ENCODE peak calls at places on chromosome 2, in seven cellular contexts. K, H, T, F, O, Q and B are unnamed samples.

GRCh38 chr2:621303-622099 is 55.7 kb downstream of the TMEM18 start:
- DNase-seq in O (no peak), Q (no peak), T (no peak), K (no peak), H (no peak), F (no peak), B (no peak)

GRCh38 chr2:60759654-60760053 is 3.6 kb downstream of the PAPOLG start:
- DNase-seq in Q (no peak), H (no peak), T (no peak), F (no peak), K (peak), O (no peak), B (no peak)

GRCh38 chr2:235958221-235958620 is 210.0 kb downstream of the GBX2 start:
- DNase-seq in T (no peak), Q (no peak), H (no peak), F (no peak), K (no peak), O (no peak), B (no peak)

GRCh38 chr2:165274698-165275097 is 35.5 kb downstream of the SCN2A start:
- DNase-seq in T (no peak), K (no peak), H (peak), O (no peak), Q (no peak), F (no peak), B (no peak)

GRCh38 chr2:108217211-108217610 is 22.6 kb upstream of the SULT1C3 start:
- DNase-seq in F (no peak), H (no peak), Q (no peak), K (no peak), O (no peak), T (no peak), B (no peak)

GRCh38 chr2:70887550-70888229 is 48.0 kb upstream of the ATP6V1B1 start:
- DNase-seq in T (no peak), Q (peak), K (no peak), O (no peak), F (no peak), H (peak), B (no peak)

GRCh38 chr2:134420920-134421319 is 167.0 kb downstream of the MGAT5 start:
- DNase-seq in F (no peak), Q (no peak), T (no peak), O (no peak), K (no peak), H (no peak), B (no peak)

GRCh38 chr2:71558300-71559051 is 105.1 kb downstream of the DYSF start:
- DNase-seq in T (no peak), O (no peak), F (no peak), H (no peak), Q (no peak), K (no peak), B (no peak)

GRCh38 chr2:189609853-189610252 is 29.3 kb upstream of the SLC40A1 start:
- DNase-seq in K (no peak), T (no peak), H (no peak), F (no peak), Q (no peak), O (no peak), B (no peak)